ENCODE peak calls at places on chromosomes 2 and 18, in seven cellular contexts. H is H1, B is K562, C is HCT116, Z is HepG2, L is GM12878, M is SK-N-SH. G is an unnamed sample.

GRCh38 chr2:156589381-156590079 is 153.4 kb downstream of the GPD2 start:
- DNase-seq in Z (peak; percentile 31), C (peak; percentile 27), L (no peak), H (no peak), M (peak; percentile 15), B (peak; percentile 58), G (peak; percentile 9)

GRCh38 chr2:161990741-161991140 is 83.3 kb downstream of the DPP4 start:
- DNase-seq in M (no peak), H (no peak), C (peak; percentile 53), L (no peak), Z (peak; percentile 62), B (no peak), G (no peak)

GRCh38 chr2:70596739-70597138 is 43.1 kb upstream of the TGFA start:
- DNase-seq in M (no peak), H (no peak), B (no peak), Z (no peak), L (no peak), C (peak; percentile 59), G (peak; percentile 59)

GRCh38 chr2:235659767-235660322 is 166.0 kb downstream of the AGAP1 start:
- DNase-seq in C (no peak), H (no peak), B (peak; percentile 19), Z (peak; percentile 23), M (no peak), L (no peak), G (no peak)

GRCh38 chr2:158207354-158207753 is 105.7 kb downstream of the UPP2 start:
- DNase-seq in C (no peak), L (no peak), M (no peak), Z (peak; percentile 80), H (no peak), B (no peak), G (no peak)

GRCh38 chr18:34153711-34154110 is 71.0 kb downstream of the NOL4 start:
- DNase-seq in L (peak; percentile 13), Z (peak; percentile 23), B (no peak), C (no peak), H (no peak), M (peak; percentile 14), G (peak; percentile 8)

GRCh38 chr2:138003411-138003810 is 39.1 kb downstream of the HNMT start:
- DNase-seq in C (no peak), Z (no peak), B (no peak), L (no peak), M (no peak), H (no peak), G (no peak)

GRCh38 chr18:51621103-51621969 is 423.9 kb upstream of the MEX3C start:
- DNase-seq in B (peak; percentile 30), M (peak; percentile 53), L (peak; percentile 12), H (peak; percentile 33), C (peak; percentile 1), Z (peak; percentile 21), G (peak; percentile 26)

GRCh38 chr18:36299010-36299409 is 1.5 kb downstream of the FHOD3 start:
- DNase-seq in H (no peak), B (no peak), M (no peak), Z (no peak), C (no peak), L (no peak), G (no peak)

GRCh38 chr18:69588301-69588700 is 187.6 kb downstream of the DOK6 start:
- DNase-seq in B (no peak), C (no peak), M (no peak), H (no peak), Z (peak; percentile 8), L (no peak), G (no peak)

GRCh38 chr2:210541280-210541902 is 15.0 kb upstream of the CPS1 start:
- DNase-seq in H (no peak), Z (peak; percentile 95), M (peak; percentile 45), B (no peak), L (no peak), C (no peak), G (no peak)

GRCh38 chr2:183124222-183124956 is at the start of gene NUP35:
- DNase-seq in L (peak; percentile 65), Z (peak; percentile 93), C (peak; percentile 88), H (peak; percentile 82), M (peak; percentile 78), B (peak; percentile 84), G (peak; percentile 18)

GRCh38 chr2:183125659-183126341 is 1.6 kb downstream of the NUP35 start:
- DNase-seq in Z (no peak), H (no peak), C (no peak), B (no peak), M (no peak), L (no peak), G (no peak)

GRCh38 chr2:183124957-183125255 is 663 bp downstream of the NUP35 start:
- DNase-seq in L (peak; percentile 31), M (no peak), H (no peak), C (no peak), B (no peak), Z (no peak), G (no peak)

GRCh38 chr2:183123117-183123958 is 905 bp upstream of the NUP35 start:
- DNase-seq in M (peak; percentile 21), H (no peak), C (no peak), Z (no peak), L (no peak), B (no peak), G (no peak)

GRCh38 chr2:183123959-183124221 is 353 bp upstream of the NUP35 start:
- DNase-seq in C (no peak), L (no peak), H (no peak), B (no peak), M (no peak), Z (no peak), G (no peak)
- TF ChIP-seq JUND in C (no peak), L (no peak), H (no peak), B (no peak), M (no peak), Z (no peak), G (no peak)

DNA sequence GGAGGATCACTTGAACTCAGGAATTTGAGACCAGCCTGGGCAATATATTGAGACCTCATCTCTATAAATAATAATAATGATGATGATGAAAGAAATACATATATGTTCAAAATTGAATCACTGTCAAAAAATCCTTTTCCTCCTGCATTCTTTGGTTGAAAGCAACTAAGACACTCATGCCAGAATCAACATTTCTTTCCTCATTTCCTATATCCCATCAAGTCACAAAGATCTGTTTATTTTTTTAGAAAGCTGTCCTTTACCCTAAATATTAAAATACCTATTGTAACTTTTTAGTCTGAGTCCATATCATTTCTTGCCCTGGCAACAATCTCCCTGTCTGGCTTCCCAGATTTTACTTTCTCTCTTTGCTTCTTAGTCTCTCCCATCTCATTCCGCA is 31.8 kb upstream of the PPP4R3B start:
- DNase-seq in H (no peak), C (no peak), B (no peak), Z (no peak), L (no peak), M (no peak), G (no peak)
- TF ChIP-seq JUND in H (no peak), C (no peak), B (no peak), Z (no peak), L (no peak), M (no peak), G (no peak)

GRCh38 chr2:101160454-101160853 is 9.3 kb upstream of the TBC1D8 start:
- DNase-seq in Z (no peak), C (no peak), B (no peak), M (no peak), L (no peak), H (no peak), G (peak; percentile 36)
- TF ChIP-seq JUND in Z (no peak), C (no peak), B (no peak), M (no peak), L (no peak), H (no peak), G (no peak)

GRCh38 chr2:2795438-2796091 is 464.5 kb upstream of the MYT1L start:
- DNase-seq in B (no peak), Z (no peak), C (no peak), M (no peak), L (no peak), H (no peak), G (no peak)

GRCh38 chr2:2791031-2791430 is 460.0 kb upstream of the MYT1L start:
- DNase-seq in L (no peak), M (no peak), B (no peak), C (no peak), Z (no peak), H (no peak), G (no peak)

GRCh38 chr2:2793925-2794324 is 462.9 kb upstream of the MYT1L start:
- DNase-seq in B (no peak), M (no peak), C (no peak), H (no peak), Z (no peak), L (no peak), G (no peak)

GRCh38 chr2:2791606-2792005 is 460.5 kb upstream of the MYT1L start:
- DNase-seq in Z (no peak), C (no peak), B (no peak), M (no peak), L (no peak), H (no peak), G (no peak)

GRCh38 chr2:2793514-2793913 is 462.4 kb upstream of the MYT1L start:
- DNase-seq in B (no peak), Z (no peak), M (no peak), L (no peak), C (no peak), H (no peak), G (no peak)
- TF ChIP-seq JUND in B (no peak), Z (no peak), M (no peak), L (no peak), C (no peak), H (no peak), G (no peak)

GRCh38 chr2:201256001-201256544 is 4.3 kb upstream of the CASP8 start:
- DNase-seq in M (no peak), Z (no peak), L (no peak), H (no peak), B (no peak), C (no peak), G (no peak)
- TF ChIP-seq JUND in M (no peak), Z (no peak), L (no peak), H (no peak), B (no peak), C (no peak), G (no peak)

G was measured in T47D.